ENCODE peak calls at places on chromosomes 2 and 18, in five cellular contexts. O, X, W, A and N are unnamed samples.
A peak's percentile ranks its signal among the peaks of the same experiment; 100 is the strongest.

GRCh38 chr2:40479995-40480525 is 28.2 kb upstream of the SLC8A1 start:
- DNase-seq in X (no peak), O (no peak), W (no peak), A (no peak), N (no peak)

GRCh38 chr18:10041180-10041579 is 127.4 kb downstream of the VAPA start:
- DNase-seq in A (no peak), O (peak; percentile 15), W (no peak), X (no peak), N (no peak)

GRCh38 chr2:5877360-5877759 is 185.2 kb downstream of the SOX11 start:
- DNase-seq in W (no peak), X (no peak), A (no peak), O (no peak), N (no peak)

GRCh38 chr18:75086494-75087034 is 122.4 kb downstream of the PTGR3 start:
- DNase-seq in A (no peak), X (no peak), O (no peak), W (no peak), N (no peak)

GRCh38 chr18:6960656-6961055 is 156.9 kb downstream of the LAMA1 start:
- DNase-seq in X (peak; percentile 10), W (no peak), O (no peak), A (no peak), N (no peak)

GRCh38 chr2:160741815-160742214 is 248.2 kb upstream of the RBMS1 start:
- DNase-seq in O (no peak), A (no peak), X (no peak), W (no peak), N (no peak)

GRCh38 chr2:28643911-28644334 is 107.7 kb upstream of the PPP1CB start:
- DNase-seq in A (peak; percentile 31), O (no peak), W (no peak), X (peak; percentile 82), N (no peak)

GRCh38 chr2:147182260-147182659 is 662.6 kb upstream of the ACVR2A start:
- DNase-seq in X (no peak), A (no peak), W (no peak), O (no peak), N (peak; percentile 66)

GRCh38 chr2:20143263-20143662 is 81.7 kb downstream of the SDC1 start:
- DNase-seq in O (no peak), X (no peak), A (no peak), W (no peak), N (no peak)

GRCh38 chr2:178397002-178397605 is 53.9 kb downstream of the PRKRA start:
- DNase-seq in X (peak; percentile 43), A (peak; percentile 48), W (no peak), O (no peak), N (peak; percentile 32)

GRCh38 chr2:10028988-10029874 is 14.1 kb upstream of the KLF11 start:
- DNase-seq in W (no peak), X (no peak), A (peak; percentile 70), O (no peak), N (peak; percentile 58)

GRCh38 chr2:160835166-160835565 is 325.1 kb upstream of the TANK start:
- DNase-seq in A (no peak), X (no peak), O (no peak), W (no peak), N (no peak)

GRCh38 chr2:146468578-146468977 is 1376.3 kb upstream of the ACVR2A start:
- DNase-seq in X (no peak), A (no peak), O (no peak), W (no peak), N (no peak)

GRCh38 chr2:122072666-122073065 is 317.2 kb downstream of the TSN start:
- DNase-seq in W (no peak), X (no peak), O (no peak), A (no peak), N (no peak)

GRCh38 chr2:195307751-195308150 is 349.3 kb upstream of the SLC39A10 start:
- DNase-seq in A (no peak), X (no peak), W (no peak), O (no peak), N (no peak)

GRCh38 chr2:27086090-27086721 is 366 bp upstream of the KHK start:
- DNase-seq in X (peak; percentile 97), A (peak; percentile 94), O (peak; percentile 94), W (peak; percentile 91), N (peak; percentile 93)

GRCh38 chr2:237067985-237068576 is 17.6 kb upstream of the COPS8 start:
- DNase-seq in X (no peak), W (no peak), A (no peak), O (no peak), N (no peak)

GRCh38 chr18:40004246-40004645 is 1950.8 kb upstream of the PIK3C3 start:
- DNase-seq in W (no peak), X (no peak), A (no peak), O (no peak), N (no peak)

GRCh38 chr2:235776531-235776930 is 282.7 kb downstream of the AGAP1 start:
- DNase-seq in X (no peak), O (no peak), W (no peak), A (peak; percentile 8), N (no peak)

GRCh38 chr2:237384672-237385020 is 29.3 kb downstream of the COL6A3 start:
- DNase-seq in O (no peak), X (no peak), A (no peak), W (no peak), N (no peak)

GRCh38 chr2:172555522-172556283 is at the start of gene PDK1:
- DNase-seq in O (peak; percentile 91), A (peak; percentile 86), X (peak; percentile 85), W (peak; percentile 81), N (peak; percentile 92)

GRCh38 chr18:22195052-22195451 is 25.7 kb downstream of the GATA6 start:
- DNase-seq in O (no peak), W (no peak), A (no peak), X (no peak), N (no peak)

GRCh38 chr2:168574856-168575630 is 119.0 kb downstream of the CERS6 start:
- DNase-seq in A (no peak), O (peak; percentile 69), W (no peak), X (no peak), N (no peak)

GRCh38 chr2:22124003-22124402 is 1000.2 kb downstream of the TDRD15 start:
- DNase-seq in O (no peak), A (no peak), W (no peak), X (no peak), N (no peak)

GRCh38 chr2:54577035-54577434 is 120.9 kb downstream of the SPTBN1 start:
- DNase-seq in A (peak; percentile 86), W (no peak), X (no peak), O (peak; percentile 88), N (no peak)

GRCh38 chr2:103959174-103960125 is 894.5 kb upstream of the POU3F3 start:
- DNase-seq in O (peak; percentile 2), X (no peak), W (peak; percentile 12), A (peak; percentile 21), N (no peak)

GRCh38 chr2:26968001-26968400 is 2.4 kb upstream of the MAPRE3 start:
- DNase-seq in X (no peak), A (no peak), O (no peak), W (no peak), N (no peak)

GRCh38 chr2:20594957-20595356 is 55.9 kb downstream of the HS1BP3 start:
- DNase-seq in O (peak; percentile 1), A (no peak), W (no peak), X (no peak), N (no peak)

GRCh38 chr2:187580462-187581124 is 26.4 kb upstream of the TFPI start:
- DNase-seq in A (peak; percentile 67), X (peak; percentile 41), O (no peak), W (no peak), N (no peak)

GRCh38 chr2:181813963-181814565 is 77.5 kb upstream of the ITPRID2 start:
- DNase-seq in A (no peak), O (no peak), X (no peak), W (no peak), N (no peak)

GRCh38 chr2:95275601-95276243 is 1.5 kb downstream of the PROM2 start:
- DNase-seq in O (peak; percentile 57), A (no peak), X (no peak), W (no peak), N (no peak)

GRCh38 chr2:109451671-109452070 is 162.1 kb downstream of the SEPTIN10 start:
- DNase-seq in W (no peak), X (no peak), A (no peak), O (no peak), N (no peak)

GRCh38 chr18:48459471-48459870 is 50.3 kb upstream of the ZBTB7C start:
- DNase-seq in X (no peak), A (no peak), O (no peak), W (no peak), N (no peak)

GRCh38 chr2:154130821-154131220 is 259.1 kb downstream of the GALNT13 start:
- DNase-seq in A (no peak), O (no peak), X (no peak), W (no peak), N (no peak)

GRCh38 chr2:128603411-128603924 is 284.8 kb upstream of the HS6ST1 start:
- DNase-seq in O (no peak), X (no peak), A (no peak), W (no peak), N (no peak)

GRCh38 chr2:156405586-156405985 is 30.6 kb upstream of the GPD2 start:
- DNase-seq in A (no peak), W (no peak), O (peak; percentile 46), X (no peak), N (no peak)

GRCh38 chr18:48514786-48515185 is 24.0 kb upstream of the CTIF start:
- DNase-seq in W (peak; percentile 10), X (no peak), O (no peak), A (peak; percentile 45), N (no peak)

GRCh38 chr2:38336619-38337018 is 40.5 kb downstream of the ATL2 start:
- DNase-seq in O (no peak), A (no peak), W (no peak), X (no peak), N (no peak)

GRCh38 chr2:74530239-74531161 is 767 bp downstream of the HTRA2 start:
- DNase-seq in X (peak; percentile 49), A (no peak), W (peak; percentile 39), O (peak; percentile 33), N (peak; percentile 41)

GRCh38 chr18:13179566-13180113 is 38.9 kb upstream of the LDLRAD4 start:
- DNase-seq in W (no peak), A (no peak), X (no peak), O (no peak), N (no peak)